ENCODE peak calls at places on chromosomes 7 and 10, in seven cellular contexts. W, J, I, R, H, E and K are unnamed samples.

GRCh38 chr10:6351540-6351939 is 148.8 kb downstream of the PFKFB3 start:
- DNase-seq in I (no peak), R (no peak), W (no peak), J (no peak), H (no peak), E (no peak), K (no peak)

GRCh38 chr10:65571011-65571570 is 1354.7 kb upstream of the LRRTM3 start:
- DNase-seq in J (peak), W (no peak), H (no peak), E (no peak), I (no peak), R (no peak), K (no peak)

GRCh38 chr10:7311256-7312178 is 99.3 kb downstream of the SFMBT2 start:
- DNase-seq in I (no peak), J (no peak), W (no peak), H (no peak), R (no peak), E (no peak), K (no peak)

GRCh38 chr10:48494611-48495010 is 110.3 kb downstream of the ARHGAP22 start:
- DNase-seq in J (no peak), I (no peak), E (no peak), H (no peak), W (peak), R (no peak), K (no peak)

GRCh38 chr10:133318494-133319127 is 9.9 kb downstream of the ZNF511 start:
- DNase-seq in I (no peak), W (no peak), H (peak), E (peak), R (no peak), J (peak), K (peak)

GRCh38 chr7:99540542-99540941 is 11.4 kb downstream of the FAM200A start:
- DNase-seq in J (no peak), E (no peak), I (no peak), R (no peak), W (no peak), H (no peak), K (no peak)

GRCh38 chr7:41085244-41085643 is 617.6 kb downstream of the INHBA start:
- DNase-seq in J (no peak), E (no peak), H (no peak), W (no peak), R (no peak), I (peak), K (no peak)

GRCh38 chr7:154795437-154795836 is 207.5 kb downstream of the PAXIP1 start:
- DNase-seq in W (no peak), R (no peak), I (no peak), E (peak), H (no peak), J (no peak), K (no peak)

GRCh38 chr10:119391430-119392313 is 150.8 kb downstream of the RGS10 start:
- DNase-seq in E (no peak), H (no peak), R (no peak), J (no peak), W (no peak), I (no peak), K (no peak)

GRCh38 chr10:124911124-124912051 is 30.5 kb upstream of the ZRANB1 start:
- DNase-seq in H (no peak), I (peak), E (no peak), W (peak), R (no peak), J (no peak), K (no peak)

GRCh38 chr7:134885967-134886352 is 100.3 kb upstream of the AGBL3 start:
- DNase-seq in I (peak), W (no peak), E (no peak), R (peak), H (no peak), J (no peak), K (peak)

GRCh38 chr10:112307631-112308502 is 24.7 kb downstream of the TECTB start:
- DNase-seq in J (no peak), R (no peak), E (no peak), H (peak), W (peak), I (peak), K (peak)

GRCh38 chr10:86747796-86748581 is 8.4 kb upstream of the BMPR1A start:
- DNase-seq in W (no peak), H (no peak), R (no peak), I (peak), E (no peak), J (no peak), K (no peak)

GRCh38 chr10:25974897-25975459 is 40.9 kb downstream of the MYO3A start:
- DNase-seq in J (no peak), E (no peak), W (no peak), R (no peak), H (no peak), I (no peak), K (no peak)

GRCh38 chr7:84013616-84014240 is 180.9 kb downstream of the SEMA3A start:
- DNase-seq in W (no peak), I (no peak), E (no peak), J (no peak), R (no peak), H (no peak), K (no peak)

GRCh38 chr7:90613088-90613498 is 17.0 kb downstream of the CDK14 start:
- DNase-seq in I (no peak), H (no peak), E (no peak), J (no peak), W (no peak), R (no peak), K (peak)

GRCh38 chr7:70267381-70267780 is 669.1 kb downstream of the AUTS2 start:
- DNase-seq in E (no peak), J (no peak), I (no peak), H (no peak), R (no peak), W (no peak), K (no peak)

GRCh38 chr7:105278565-105278964 is 110.2 kb downstream of the SRPK2 start:
- DNase-seq in I (no peak), H (no peak), E (no peak), J (no peak), W (no peak), R (no peak), K (no peak)

GRCh38 chr10:31756131-31757119 is 172.2 kb downstream of the ARHGAP12 start:
- DNase-seq in H (no peak), E (no peak), I (no peak), W (no peak), R (no peak), J (no peak), K (no peak)

GRCh38 chr10:129274928-129275474 is 192.0 kb upstream of the MGMT start:
- DNase-seq in J (no peak), E (no peak), I (no peak), W (no peak), R (no peak), H (no peak), K (no peak)

GRCh38 chr7:33457041-33457440 is 327.7 kb downstream of the BBS9 start:
- DNase-seq in E (no peak), R (no peak), W (no peak), H (no peak), I (no peak), J (no peak), K (no peak)

GRCh38 chr7:111113263-111114017 is 22.5 kb downstream of the LRRN3 start:
- DNase-seq in I (peak), E (no peak), W (no peak), H (no peak), J (no peak), R (no peak), K (no peak)

GRCh38 chr10:131810805-131811137 is 90.0 kb upstream of the PPP2R2D start:
- DNase-seq in J (no peak), R (no peak), W (peak), E (no peak), H (no peak), I (no peak), K (no peak)

GRCh38 chr7:99380032-99380822 is 5.7 kb downstream of the ARPC1B start:
- DNase-seq in I (peak), H (no peak), W (no peak), J (no peak), E (no peak), R (no peak), K (peak)

GRCh38 chr7:2523941-2524807 is 4.6 kb downstream of the LFNG start:
- DNase-seq in E (peak), I (peak), J (peak), W (peak), H (no peak), R (no peak), K (peak)

GRCh38 chr7:50653997-50654425 is 88.8 kb upstream of the DDC start:
- DNase-seq in J (no peak), W (peak), I (no peak), R (peak), H (no peak), E (no peak), K (no peak)

GRCh38 chr7:50666124-50666496 is 100.9 kb upstream of the DDC start:
- DNase-seq in W (no peak), J (no peak), R (no peak), H (no peak), E (no peak), I (no peak), K (no peak)

GRCh38 chr10:77967611-77968022 is 41.1 kb upstream of the DLG5 start:
- DNase-seq in J (no peak), W (no peak), R (no peak), H (no peak), E (no peak), I (no peak), K (no peak)